ENCODE peak calls at places on chromosomes 11 and 22, in six cellular contexts. P is adrenal gland, Q is foreskin fibroblast, E is HFFc6, O is esophagus squamous epithelium, S is H9. F is an unnamed sample.

GRCh38 chr11:126391286-126391954 is 35.9 kb downstream of the ST3GAL4 start:
- DNase-seq in P (no peak), Q (no peak), E (no peak), O (no peak), S (no peak), F (no peak)

GRCh38 chr22:37544955-37545702 is 15.2 kb upstream of the CDC42EP1 start:
- DNase-seq in P (peak; percentile 90), Q (peak; percentile 86), E (peak; percentile 63), O (no peak), S (peak; percentile 91), F (no peak)

GRCh38 chr22:47914481-47915097 is 1152.1 kb downstream of the TBC1D22A start:
- DNase-seq in P (no peak), Q (no peak), E (no peak), O (no peak), S (no peak), F (no peak)

GRCh38 chr11:86848132-86848531 is 47.8 kb downstream of the PRSS23 start:
- DNase-seq in P (no peak), Q (no peak), E (no peak), O (no peak), S (no peak), F (no peak)

GRCh38 chr11:113475160-113475761 is at the start of gene DRD2:
- DNase-seq in P (peak; percentile 59), Q (peak; percentile 22), E (no peak), O (no peak), S (peak; percentile 50), F (no peak)

GRCh38 chr11:97722065-97722464 is 1298.7 kb upstream of the CNTN5 start:
- DNase-seq in P (no peak), Q (no peak), E (peak; percentile 81), O (no peak), S (no peak), F (peak; percentile 85)

GRCh38 chr11:12771875-12772274 is 97.7 kb downstream of the TEAD1 start:
- DNase-seq in P (no peak), Q (no peak), E (peak; percentile 42), O (no peak), S (no peak), F (no peak)

GRCh38 chr11:95867105-95867504 is 56.8 kb downstream of the MTMR2 start:
- DNase-seq in P (no peak), Q (no peak), E (no peak), O (no peak), S (no peak), F (no peak)

GRCh38 chr11:68036717-68037239 is 2.0 kb upstream of the TCIRG1 start:
- DNase-seq in P (peak; percentile 87), Q (no peak), E (no peak), O (no peak), S (no peak), F (no peak)

GRCh38 chr11:74069146-74070046 is 60.5 kb upstream of the UCP3 start:
- DNase-seq in P (no peak), Q (peak; percentile 63), E (peak; percentile 62), O (no peak), S (no peak), F (no peak)

GRCh38 chr11:2862395-2862949 is 23.1 kb downstream of the CDKN1C start:
- DNase-seq in P (no peak), Q (no peak), E (no peak), O (no peak), S (peak; percentile 86), F (no peak)

GRCh38 chr11:117217141-117217609 is 14.7 kb downstream of the PCSK7 start:
- DNase-seq in P (no peak), Q (no peak), E (no peak), O (no peak), S (no peak), F (no peak)

GRCh38 chr11:75087319-75088055 is 9.2 kb downstream of the OR2AT4 start:
- DNase-seq in P (no peak), Q (no peak), E (no peak), O (no peak), S (no peak), F (no peak)

GRCh38 chr11:69476715-69477025 is 4.8 kb upstream of the LINC01488 start:
- DNase-seq in P (no peak), Q (no peak), E (no peak), O (no peak), S (no peak), F (no peak)

GRCh38 chr22:32880906-32881596 is 79.5 kb downstream of the TIMP3 start:
- DNase-seq in P (peak; percentile 94), Q (peak; percentile 71), E (peak; percentile 17), O (no peak), S (no peak), F (no peak)

GRCh38 chr22:23245045-23245798 is 64.9 kb downstream of the BCR start:
- DNase-seq in P (peak; percentile 72), Q (peak; percentile 50), E (peak; percentile 82), O (no peak), S (no peak), F (peak; percentile 8)

GRCh38 chr11:116963813-116964212 is 126.4 kb upstream of the APOA1 start:
- DNase-seq in P (no peak), Q (no peak), E (no peak), O (no peak), S (no peak), F (no peak)

GRCh38 chr11:298406-299065 is 790 bp downstream of the IFITM5 start:
- DNase-seq in P (no peak), Q (no peak), E (no peak), O (no peak), S (no peak), F (no peak)

GRCh38 chr11:65887723-65888162 is 528 bp downstream of the FIBP start:
- DNase-seq in P (no peak), Q (peak; percentile 82), E (peak; percentile 74), O (no peak), S (no peak), F (no peak)

GRCh38 chr11:133361689-133361994 is 170.7 kb downstream of the OPCML start:
- DNase-seq in P (no peak), Q (no peak), E (no peak), O (no peak), S (no peak), F (no peak)

GRCh38 chr22:22168190-22168940 is 76.2 kb upstream of the VPREB1 start:
- DNase-seq in P (no peak), Q (peak; percentile 62), E (peak; percentile 37), O (no peak), S (peak; percentile 37), F (peak; percentile 9)

GRCh38 chr11:92854952-92855351 is 114.5 kb upstream of the MTNR1B start:
- DNase-seq in P (no peak), Q (no peak), E (no peak), O (no peak), S (no peak), F (no peak)

GRCh38 chr11:130088909-130089668 is 19.4 kb downstream of the APLP2 start:
- DNase-seq in P (no peak), Q (no peak), E (no peak), O (no peak), S (no peak), F (no peak)

GRCh38 chr11:10770626-10771254 is 19.7 kb downstream of the CTR9 start:
- DNase-seq in P (peak; percentile 87), Q (peak; percentile 73), E (peak; percentile 33), O (no peak), S (no peak), F (peak; percentile 20)

GRCh38 chr22:37594237-37594636 is 14.3 kb upstream of the LGALS2 start:
- DNase-seq in P (no peak), Q (no peak), E (no peak), O (no peak), S (no peak), F (no peak)

GRCh38 chr11:76978818-76979217 is 55.4 kb upstream of the B3GNT6 start:
- DNase-seq in P (no peak), Q (no peak), E (no peak), O (no peak), S (no peak), F (no peak)

GRCh38 chr11:117669062-117669461 is 128.0 kb downstream of the DSCAML1 start:
- DNase-seq in P (no peak), Q (no peak), E (no peak), O (no peak), S (no peak), F (no peak)

GRCh38 chr11:116537121-116537520 is 235.7 kb downstream of the BUD13 start:
- DNase-seq in P (no peak), Q (no peak), E (no peak), O (no peak), S (no peak), F (no peak)

GRCh38 chr11:62217191-62217748 is 8.8 kb downstream of the SCGB2A1 start:
- DNase-seq in P (no peak), Q (peak; percentile 45), E (peak; percentile 3), O (no peak), S (no peak), F (peak; percentile 2)
- TF ChIP-seq CTCF in P (peak; percentile 43), Q (peak; percentile 41), E (peak; percentile 71), O (peak; percentile 60), S (peak; percentile 75), F (peak; percentile 55)

GRCh38 chr11:1807628-1807995 is 27.2 kb upstream of the SYT8 start:
- DNase-seq in P (no peak), Q (no peak), E (no peak), O (no peak), S (no peak), F (no peak)
- TF ChIP-seq CTCF in P (no peak), Q (no peak), E (peak; percentile 48), O (no peak), S (peak; percentile 54), F (no peak)

DNA sequence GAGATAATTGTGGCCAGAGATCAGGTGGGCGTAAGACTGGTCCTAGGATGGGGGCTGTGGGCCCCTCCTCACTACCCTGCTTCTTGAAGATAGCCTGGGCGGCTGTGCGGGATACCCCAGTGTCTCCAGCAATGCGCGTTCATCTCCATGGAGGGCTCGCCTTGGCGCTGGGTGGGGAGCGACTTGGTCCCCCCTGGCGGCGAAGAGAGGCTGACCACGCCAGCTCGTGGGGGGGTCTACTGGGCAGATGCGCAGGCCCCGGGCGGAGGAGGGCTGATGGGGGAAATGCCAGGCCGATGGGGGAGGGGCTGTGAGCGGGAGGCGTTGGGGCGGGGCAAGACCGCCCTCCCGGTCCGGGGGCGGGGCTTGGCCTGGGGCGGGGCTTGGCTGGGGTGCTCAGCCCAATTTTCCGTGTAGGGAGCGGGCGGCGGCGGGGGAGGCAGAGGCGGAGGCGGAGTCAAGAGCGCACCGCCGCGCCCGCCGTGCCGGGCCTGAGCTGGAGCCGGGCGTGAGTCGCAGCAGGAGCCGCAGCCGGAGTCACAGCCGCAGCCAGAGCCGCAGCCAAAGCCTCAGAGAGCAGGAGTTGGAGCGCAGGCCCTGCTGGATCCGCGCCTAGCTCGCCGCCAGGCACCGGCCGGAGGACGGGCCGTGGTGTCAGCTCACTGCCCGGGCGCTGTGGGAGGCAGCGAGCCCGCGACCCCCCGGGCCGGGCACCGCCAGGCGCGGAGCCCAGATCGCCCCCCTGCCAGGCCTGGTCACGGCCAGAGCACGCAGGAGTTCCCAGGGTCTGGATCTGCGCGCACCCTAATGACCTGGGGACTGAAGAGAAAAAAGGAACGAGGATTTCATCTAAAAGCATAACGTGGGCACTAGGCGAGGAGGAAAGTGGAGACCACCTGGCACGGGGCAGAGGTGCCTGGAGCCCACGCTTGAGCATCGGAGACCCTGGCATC is at the start of gene SLC35E4:
- DNase-seq in P (peak; percentile 95), Q (peak; percentile 97), E (peak; percentile 82), O (peak; percentile 49), S (peak; percentile 92), F (peak; percentile 37)
- TF ChIP-seq CTCF in P (peak; percentile 44), Q (peak; percentile 20), E (peak; percentile 59), O (no peak), S (peak; percentile 38), F (peak; percentile 37)

DNA sequence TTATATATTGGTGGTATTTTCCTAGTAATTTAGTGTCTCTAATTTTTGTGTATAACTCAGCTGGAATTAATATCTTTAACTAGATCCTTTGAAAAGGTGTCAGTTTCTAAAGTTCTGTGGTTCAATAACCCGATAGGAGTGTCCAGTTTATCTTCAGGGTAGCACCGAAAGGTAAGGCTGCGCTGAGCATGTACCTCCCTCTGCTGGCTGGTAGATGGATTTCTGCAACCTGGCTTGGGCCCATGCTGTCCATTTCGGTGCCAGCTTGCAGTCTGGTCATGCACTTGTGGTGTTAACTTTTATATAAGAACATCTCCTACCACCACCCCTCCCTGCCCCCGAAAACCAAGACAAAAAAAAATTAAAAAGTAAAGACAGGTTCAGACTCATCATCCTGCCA is 24.7 kb downstream of the EXT2 start:
- DNase-seq in P (no peak), Q (peak; percentile 27), E (no peak), O (no peak), S (no peak), F (no peak)
- TF ChIP-seq CTCF in P (no peak), Q (peak; percentile 13), E (peak; percentile 64), O (peak; percentile 40), S (peak; percentile 65), F (peak; percentile 40)

F was measured in astrocyte of the cerebellum.